ENCODE peak calls at places on chromosome 22, in six cellular contexts. Q is NCI-H2171 treated with DMSO at 0.1 percent for 48 hours; R is globus pallidus; C is sciatic nerve; N is stimulated activated CD8-positive, alpha-beta memory T cell treated with anti-CD3 and anti-CD28 coated beads, Interleukin-15, amount 100 ng/mL, for 1 hour; X is CD4-positive, CD25-positive, alpha-beta regulatory T cell. E is an unnamed sample.

GRCh38 chr22:33756508-33756949 is 163.7 kb downstream of the LARGE1 start:
- DNase-seq in X (no peak), Q (no peak), N (no peak), R (no peak), C (no peak), E (no peak)

GRCh38 chr22:17100621-17101020 is 15.8 kb downstream of the IL17RA start:
- DNase-seq in X (no peak), R (no peak), C (no peak), N (no peak), Q (no peak), E (no peak)

GRCh38 chr22:41966607-41967240 is 2.5 kb upstream of the SEPTIN3 start:
- DNase-seq in R (peak), N (no peak), Q (peak), C (no peak), X (peak), E (peak)

GRCh38 chr22:24706050-24706449 is 68.5 kb downstream of the PIWIL3 start:
- DNase-seq in X (no peak), Q (no peak), N (no peak), C (no peak), R (no peak), E (no peak)

GRCh38 chr22:45424241-45424731 is 10.8 kb downstream of the RIBC2 start:
- DNase-seq in C (no peak), R (no peak), X (no peak), Q (no peak), N (no peak), E (no peak)

GRCh38 chr22:24011735-24012068 is 598 bp downstream of the CABIN1 start:
- DNase-seq in R (no peak), X (no peak), N (no peak), Q (peak), C (no peak), E (no peak)

GRCh38 chr22:23112472-23113012 is 29.2 kb downstream of the RSPH14 start:
- DNase-seq in C (no peak), N (no peak), Q (no peak), R (no peak), X (no peak), E (no peak)

GRCh38 chr22:44399196-44399837 is 86.6 kb upstream of the SHISAL1 start:
- DNase-seq in R (no peak), N (no peak), Q (no peak), X (no peak), C (peak), E (no peak)

GRCh38 chr22:32587449-32587848 is 112.8 kb downstream of the FBXO7 start:
- DNase-seq in X (no peak), R (no peak), N (no peak), Q (no peak), C (peak), E (no peak)

E was measured in CD4-positive, alpha-beta memory T cell.